ENCODE peak calls at places on chromosomes 5 and 9, in eight cellular contexts. A is ovary; K is hepatocyte; R is neuronal stem cell; D is breast epithelium; Z is tibial artery; H is brain microvascular endothelial cell; N is CD4-positive, CD25-positive, alpha-beta regulatory T cell. L is an unnamed sample.

GRCh38 chr5:93925321-93925720 is 183.9 kb upstream of the POU5F2 start:
- DNase-seq in H (no peak), N (no peak), K (no peak), Z (no peak), D (no peak), R (no peak), A (no peak), L (peak; percentile 80)

GRCh38 chr5:72013741-72014703 is 93.3 kb upstream of the MAP1B start:
- DNase-seq in K (peak; percentile 78), D (no peak), H (peak; percentile 73), N (no peak), Z (no peak), A (no peak), R (peak; percentile 80), L (no peak)

GRCh38 chr5:137731201-137731600 is 4.7 kb downstream of the KLHL3 start:
- DNase-seq in Z (no peak), H (no peak), A (no peak), K (no peak), R (no peak), N (no peak), D (no peak), L (no peak)

GRCh38 chr5:140926211-140926902 is at the start of gene PCDHAC1:
- DNase-seq in Z (peak; percentile 72), N (no peak), K (peak; percentile 96), H (peak; percentile 24), R (peak; percentile 92), D (peak; percentile 58), A (peak; percentile 72), L (peak; percentile 72)

GRCh38 chr5:173736923-173737412 is 120.5 kb upstream of the BOD1 start:
- DNase-seq in R (no peak), H (no peak), A (no peak), N (no peak), K (peak; percentile 84), D (no peak), Z (no peak), L (no peak)

GRCh38 chr5:129163979-129164378 is 69.4 kb downstream of the ISOC1 start:
- DNase-seq in Z (no peak), K (no peak), A (no peak), N (no peak), D (no peak), R (no peak), H (no peak), L (no peak)

GRCh38 chr5:2710910-2711309 is 40.6 kb downstream of the IRX2 start:
- DNase-seq in D (no peak), Z (no peak), R (no peak), N (no peak), A (no peak), H (no peak), K (no peak), L (no peak)

GRCh38 chr9:126701820-126702500 is 88.2 kb downstream of the LMX1B start:
- DNase-seq in K (peak; percentile 2), R (no peak), Z (peak; percentile 9), A (peak; percentile 8), H (no peak), D (no peak), N (no peak), L (no peak)

GRCh38 chr5:113447651-113448050 is 12.9 kb upstream of the TSSK1B start:
- DNase-seq in H (no peak), Z (no peak), K (no peak), R (peak; percentile 11), A (no peak), D (no peak), N (no peak), L (no peak)

GRCh38 chr5:181217805-181218065 is 5.3 kb upstream of the TRIM41 start:
- DNase-seq in Z (no peak), H (no peak), K (peak; percentile 26), N (no peak), A (peak; percentile 45), D (no peak), R (no peak), L (no peak)

GRCh38 chr5:124996764-124997077 is 250.3 kb upstream of the ZNF608 start:
- DNase-seq in K (no peak), D (no peak), A (no peak), R (peak; percentile 67), Z (no peak), H (peak; percentile 55), N (no peak), L (no peak)

GRCh38 chr5:125992050-125992449 is 431.2 kb upstream of the GRAMD2B start:
- DNase-seq in A (no peak), D (no peak), Z (no peak), N (no peak), R (no peak), K (no peak), H (no peak), L (no peak)

GRCh38 chr5:346229-346935 is 24.9 kb downstream of the AHRR start:
- DNase-seq in K (no peak), A (no peak), D (peak; percentile 7), H (no peak), R (no peak), Z (no peak), N (no peak), L (no peak)

GRCh38 chr5:78260771-78261170 is 33.7 kb downstream of the AP3B1 start:
- DNase-seq in D (no peak), N (no peak), R (no peak), A (no peak), H (no peak), Z (no peak), K (no peak), L (peak; percentile 97)

GRCh38 chr9:116875576-116875975 is 188.5 kb downstream of the TRIM32 start:
- DNase-seq in Z (no peak), K (no peak), H (no peak), R (no peak), A (no peak), N (no peak), D (no peak), L (no peak)

GRCh38 chr9:95053611-95054440 is 263.7 kb downstream of the FANCC start:
- DNase-seq in A (no peak), D (peak; percentile 12), K (no peak), H (no peak), N (no peak), R (no peak), Z (no peak), L (no peak)

GRCh38 chr9:133306242-133307194 is 29.5 kb downstream of the SURF6 start:
- DNase-seq in K (no peak), Z (no peak), H (no peak), D (no peak), N (no peak), R (no peak), A (no peak), L (no peak)

GRCh38 chr9:124190761-124191160 is 67.0 kb upstream of the NEK6 start:
- DNase-seq in A (no peak), R (no peak), Z (no peak), K (no peak), D (no peak), H (no peak), N (no peak), L (no peak)

GRCh38 chr5:32143991-32144636 is 30.0 kb downstream of the GOLPH3 start:
- DNase-seq in A (no peak), Z (no peak), R (no peak), N (no peak), K (no peak), D (no peak), H (no peak), L (no peak)

GRCh38 chr5:166505546-166505945 is 1785.9 kb upstream of the WWC1 start:
- DNase-seq in H (no peak), Z (no peak), R (peak; percentile 27), D (no peak), N (no peak), K (no peak), A (no peak), L (no peak)

GRCh38 chr9:112180387-112180881 is 5.3 kb upstream of the SUSD1 start:
- DNase-seq in N (peak; percentile 23), D (no peak), A (no peak), K (peak; percentile 23), H (no peak), Z (no peak), R (no peak), L (no peak)
- H3K27ac ChIP-seq in N (no peak overlapping the region), D (no peak overlapping the region), A (no peak overlapping the region), K (peak overlapping the region; percentile 73), H (no peak overlapping the region), Z (no peak overlapping the region), R (no peak overlapping the region), L (no peak overlapping the region)

GRCh38 chr5:57441557-57441956 is 41.1 kb downstream of the ACTBL2 start:
- DNase-seq in Z (no peak), D (no peak), N (no peak), K (peak; percentile 73), R (no peak), H (peak; percentile 99), A (no peak), L (peak; percentile 85)
- H3K27ac ChIP-seq in Z (peak overlapping the region; percentile 33), D (peak overlapping the region; percentile 62), N (no peak overlapping the region), K (peak overlapping the region; percentile 63), R (no peak overlapping the region), H (peak overlapping the region; percentile 99), A (no peak overlapping the region), L (peak overlapping the region; percentile 22)

DNA sequence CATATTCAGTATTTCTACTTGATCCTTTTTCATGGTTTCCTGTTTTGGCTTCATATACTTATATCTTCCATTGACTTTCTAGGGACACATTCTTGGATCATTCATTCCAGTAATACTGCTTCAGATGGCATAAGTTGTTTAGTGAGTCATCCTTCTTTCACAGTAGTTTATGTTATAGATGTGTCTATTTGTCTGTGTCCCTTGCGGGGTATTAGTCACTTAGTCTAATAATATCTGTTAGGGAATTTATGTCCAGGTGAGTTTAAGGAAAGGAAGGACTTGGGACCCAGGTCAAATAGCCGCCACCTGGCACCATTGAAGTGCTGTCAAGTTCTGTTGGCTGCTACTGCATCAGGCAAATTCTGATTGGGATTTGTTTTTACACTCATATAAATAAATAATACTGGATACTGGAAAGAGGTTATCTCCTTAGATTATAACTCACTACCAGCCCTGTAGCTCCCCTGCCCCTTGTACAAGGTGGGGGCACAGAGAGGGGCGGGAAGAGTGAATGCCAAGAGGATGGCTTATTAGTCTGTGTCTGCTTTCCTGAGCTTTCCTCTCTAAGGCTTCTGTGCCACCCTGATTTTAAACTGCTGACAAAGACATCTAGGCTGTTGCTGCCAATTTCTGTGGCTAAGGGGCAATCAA is 64.8 kb downstream of the CDC42SE2 start:
- DNase-seq in N (no peak), H (peak; percentile 17), K (peak; percentile 36), A (no peak), D (no peak), Z (no peak), R (no peak), L (peak; percentile 48)
- H3K27ac ChIP-seq in N (peak overlapping the region; percentile 28), H (no peak overlapping the region), K (peak overlapping the region; percentile 7), A (no peak overlapping the region), D (no peak overlapping the region), Z (no peak overlapping the region), R (no peak overlapping the region), L (no peak overlapping the region)

GRCh38 chr5:177083351-177083750 is 3.4 kb upstream of the FGFR4 start:
- DNase-seq in H (no peak), D (no peak), R (no peak), K (peak; percentile 62), Z (no peak), A (no peak), N (no peak), L (no peak)

GRCh38 chr5:177086918-177087706 is 397 bp downstream of the FGFR4 start:
- DNase-seq in H (no peak), R (peak; percentile 36), N (peak; percentile 68), A (peak; percentile 81), K (peak; percentile 95), D (no peak), Z (no peak), L (peak; percentile 52)

GRCh38 chr5:177081859-177082258 is 4.9 kb upstream of the FGFR4 start:
- DNase-seq in K (no peak), A (no peak), D (no peak), Z (no peak), N (no peak), H (no peak), R (no peak), L (no peak)

GRCh38 chr5:177085985-177086917 is at the start of gene FGFR4:
- DNase-seq in D (no peak), Z (no peak), N (no peak), K (peak; percentile 92), A (no peak), H (peak; percentile 14), R (peak; percentile 80), L (peak; percentile 30)

GRCh38 chr5:177084175-177084574 is 2.5 kb upstream of the FGFR4 start:
- DNase-seq in Z (no peak), H (no peak), R (no peak), K (no peak), A (no peak), D (no peak), N (no peak), L (no peak)
- H3K27ac ChIP-seq in Z (no peak overlapping the region), H (no peak overlapping the region), R (no peak overlapping the region), K (peak overlapping the region; percentile 49), A (no peak overlapping the region), D (no peak overlapping the region), N (no peak overlapping the region), L (no peak overlapping the region)